ENCODE peak calls at places on chromosomes 5 and 9, in four cellular contexts. X, C, E and U are unnamed samples.
A peak's percentile ranks its signal among the peaks of the same experiment; 100 is the strongest.

GRCh38 chr5:58248221-58248620 is 211.7 kb downstream of the PLK2 start:
- DNase-seq in X (no peak), E (no peak), C (no peak), U (no peak)

GRCh38 chr9:98455957-98456621 is 200.6 kb upstream of the TBC1D2 start:
- DNase-seq in E (peak; percentile 26), C (no peak), X (no peak), U (no peak)

GRCh38 chr9:101995231-101995630 is 256.8 kb upstream of the GRIN3A start:
- DNase-seq in E (no peak), X (no peak), C (no peak), U (no peak)

GRCh38 chr5:117999939-118000549 is 988.3 kb downstream of the DTWD2 start:
- DNase-seq in E (peak; percentile 10), C (no peak), X (no peak), U (no peak)

GRCh38 chr9:19510907-19511306 is 102.1 kb downstream of the ACER2 start:
- DNase-seq in C (no peak), E (no peak), X (no peak), U (no peak)

GRCh38 chr9:89555426-89556375 is 49.1 kb upstream of the GADD45G start:
- DNase-seq in C (peak; percentile 48), X (no peak), E (peak; percentile 59), U (peak; percentile 52)

GRCh38 chr9:117076571-117077300 is 338.1 kb downstream of the ASTN2 start:
- DNase-seq in E (no peak), X (no peak), C (no peak), U (no peak)

GRCh38 chr5:10333154-10334006 is 20.1 kb upstream of the MARCHF6 start:
- DNase-seq in E (no peak), C (peak; percentile 66), X (peak; percentile 57), U (peak; percentile 61)

GRCh38 chr5:175288048-175288621 is 155.8 kb downstream of the DRD1 start:
- DNase-seq in C (no peak), E (peak; percentile 9), X (peak; percentile 18), U (no peak)

GRCh38 chr5:74073257-74073656 is 447.3 kb downstream of the ARHGEF28 start:
- DNase-seq in C (no peak), E (peak; percentile 18), X (no peak), U (no peak)

GRCh38 chr5:135236187-135236835 is 162.7 kb downstream of the MACROH2A1 start:
- DNase-seq in E (no peak), X (no peak), C (no peak), U (no peak)

GRCh38 chr9:112248722-112249121 is 73.6 kb upstream of the SUSD1 start:
- DNase-seq in X (no peak), C (no peak), E (peak; percentile 60), U (no peak)

GRCh38 chr5:54091416-54092130 is 218.8 kb downstream of the ARL15 start:
- DNase-seq in E (no peak), X (no peak), C (no peak), U (no peak)

GRCh38 chr9:115202181-115202580 is 84.2 kb upstream of the TNC start:
- DNase-seq in C (no peak), E (no peak), X (no peak), U (no peak)

GRCh38 chr9:114350636-114351396 is 21.1 kb downstream of the ORM2 start:
- DNase-seq in E (no peak), C (no peak), X (no peak), U (no peak)

GRCh38 chr9:116233160-116233530 is 79.6 kb downstream of the PAPPA start:
- DNase-seq in X (no peak), C (no peak), E (no peak), U (no peak)

GRCh38 chr5:166907314-166907713 is 1384.1 kb upstream of the WWC1 start:
- DNase-seq in X (no peak), E (peak; percentile 25), C (no peak), U (no peak)

GRCh38 chr5:144549580-144549979 is 378.9 kb downstream of the KCTD16 start:
- DNase-seq in X (peak; percentile 36), E (peak; percentile 74), C (no peak), U (no peak)

GRCh38 chr5:177982956-177983355 is 13.1 kb downstream of the PROP1 start:
- DNase-seq in E (no peak), X (no peak), C (no peak), U (no peak)